ENCODE peak calls at places on chromosomes 6 and 20, in seven cellular contexts. One of them, this sample, is unnamed. For H3K4me1, the result is how much of the 10 kb centered on the place peaks cover.

GRCh38 chr6:45728674-45729073 is 287.0 kb downstream of the CLIC5 start:
- DNase-seq in astrocyte: peak
- DNase-seq in GM23338: no peak
- DNase-seq in body of pancreas: no peak
- DNase-seq in OCI-LY7: no peak
- DNase-seq in endodermal cell: no peak
- DNase-seq in H9: no peak
- DNase-seq in this sample: no peak

GRCh38 chr6:3561745-3562144 is 104.9 kb upstream of the SLC22A23 start:
- DNase-seq in astrocyte: no peak
- DNase-seq in GM23338: peak
- DNase-seq in endodermal cell: peak
- DNase-seq in body of pancreas: no peak
- DNase-seq in OCI-LY7: peak
- DNase-seq in H9: no peak
- DNase-seq in this sample: no peak

GRCh38 chr6:156808287-156808686 is 31.1 kb downstream of the ARID1B start:
- DNase-seq in endodermal cell: peak
- DNase-seq in OCI-LY7: peak
- DNase-seq in astrocyte: peak
- DNase-seq in H9: no peak
- DNase-seq in GM23338: peak
- DNase-seq in body of pancreas: peak
- DNase-seq in this sample: no peak

GRCh38 chr6:91242614-91242949 is 655.7 kb upstream of the MAP3K7 start:
- DNase-seq in H9: no peak
- DNase-seq in astrocyte: no peak
- DNase-seq in OCI-LY7: no peak
- DNase-seq in body of pancreas: no peak
- DNase-seq in GM23338: no peak
- DNase-seq in endodermal cell: no peak
- DNase-seq in this sample: no peak

GRCh38 chr20:62198931-62199330 is 16.1 kb downstream of the MTG2 start:
- DNase-seq in body of pancreas: no peak
- DNase-seq in OCI-LY7: no peak
- DNase-seq in GM23338: no peak
- DNase-seq in astrocyte: no peak
- DNase-seq in endodermal cell: no peak
- DNase-seq in H9: no peak
- DNase-seq in this sample: no peak

GRCh38 chr6:5204340-5204739 is 56.4 kb downstream of the LYRM4 start:
- DNase-seq in OCI-LY7: no peak
- DNase-seq in H9: no peak
- DNase-seq in astrocyte: no peak
- DNase-seq in GM23338: no peak
- DNase-seq in body of pancreas: no peak
- DNase-seq in endodermal cell: no peak
- DNase-seq in this sample: no peak

GRCh38 chr20:6008254-6008653 is 45.6 kb downstream of the LRRN4 start:
- DNase-seq in body of pancreas: peak
- DNase-seq in astrocyte: peak
- DNase-seq in endodermal cell: no peak
- DNase-seq in H9: no peak
- DNase-seq in OCI-LY7: no peak
- DNase-seq in GM23338: no peak
- DNase-seq in this sample: peak

GRCh38 chr20:56316051-56316450 is 42.7 kb upstream of the FAM210B start:
- DNase-seq in OCI-LY7: no peak
- DNase-seq in GM23338: no peak
- DNase-seq in endodermal cell: peak
- DNase-seq in H9: no peak
- DNase-seq in body of pancreas: no peak
- DNase-seq in astrocyte: no peak
- DNase-seq in this sample: no peak

GRCh38 chr6:151962246-151962846 is 154.9 kb downstream of the ESR1 start:
- DNase-seq in body of pancreas: no peak
- DNase-seq in H9: no peak
- DNase-seq in astrocyte: peak
- DNase-seq in endodermal cell: no peak
- DNase-seq in OCI-LY7: no peak
- DNase-seq in GM23338: no peak
- DNase-seq in this sample: no peak

GRCh38 chr6:52157301-52157930 is 28.8 kb upstream of the IL17A start:
- DNase-seq in GM23338: no peak
- DNase-seq in endodermal cell: no peak
- DNase-seq in H9: no peak
- DNase-seq in astrocyte: no peak
- DNase-seq in OCI-LY7: no peak
- DNase-seq in body of pancreas: no peak
- DNase-seq in this sample: no peak

GRCh38 chr20:51085761-51086160 is 62.9 kb upstream of the KCNG1 start:
- DNase-seq in OCI-LY7: no peak
- DNase-seq in astrocyte: no peak
- DNase-seq in endodermal cell: peak
- DNase-seq in body of pancreas: no peak
- DNase-seq in H9: no peak
- DNase-seq in GM23338: no peak
- DNase-seq in this sample: no peak

GRCh38 chr6:163710552-163710951 is 296.0 kb downstream of the QKI start:
- DNase-seq in astrocyte: no peak
- DNase-seq in H9: no peak
- DNase-seq in GM23338: no peak
- DNase-seq in body of pancreas: no peak
- DNase-seq in endodermal cell: no peak
- DNase-seq in OCI-LY7: no peak
- DNase-seq in this sample: no peak

GRCh38 chr6:108497883-108498282 is 62.8 kb upstream of the FOXO3 start:
- DNase-seq in endodermal cell: peak
- DNase-seq in body of pancreas: peak
- DNase-seq in OCI-LY7: peak
- DNase-seq in astrocyte: no peak
- DNase-seq in H9: peak
- DNase-seq in GM23338: peak
- DNase-seq in this sample: no peak

GRCh38 chr20:14700641-14700965 is 363.2 kb upstream of the FLRT3 start:
- DNase-seq in astrocyte: peak
- DNase-seq in body of pancreas: no peak
- DNase-seq in H9: no peak
- DNase-seq in endodermal cell: no peak
- DNase-seq in GM23338: no peak
- DNase-seq in OCI-LY7: no peak
- DNase-seq in this sample: no peak

GRCh38 chr20:25584905-25585704 is at the start of gene NINL:
- DNase-seq in endodermal cell: peak
- DNase-seq in GM23338: peak
- DNase-seq in astrocyte: peak
- DNase-seq in body of pancreas: peak
- DNase-seq in H9: peak
- DNase-seq in OCI-LY7: no peak
- DNase-seq in this sample: peak

GRCh38 chr6:111759836-111760785 is 113.1 kb downstream of the FYN start:
- DNase-seq in body of pancreas: no peak
- DNase-seq in H9: no peak
- DNase-seq in astrocyte: peak
- DNase-seq in OCI-LY7: peak
- DNase-seq in GM23338: peak
- DNase-seq in endodermal cell: no peak
- DNase-seq in this sample: no peak

GRCh38 chr6:111759413-111759835 is 113.8 kb downstream of the FYN start:
- DNase-seq in astrocyte: no peak
- DNase-seq in OCI-LY7: no peak
- DNase-seq in body of pancreas: no peak
- DNase-seq in GM23338: no peak
- DNase-seq in H9: no peak
- DNase-seq in endodermal cell: no peak
- DNase-seq in this sample: no peak

GRCh38 chr6:111761783-111762312 is 111.4 kb downstream of the FYN start:
- DNase-seq in endodermal cell: no peak
- DNase-seq in body of pancreas: no peak
- DNase-seq in GM23338: no peak
- DNase-seq in H9: no peak
- DNase-seq in OCI-LY7: peak
- DNase-seq in astrocyte: no peak
- DNase-seq in this sample: no peak

GRCh38 chr6:111757342-111757741 is 115.9 kb downstream of the FYN start:
- DNase-seq in astrocyte: peak
- DNase-seq in OCI-LY7: no peak
- DNase-seq in endodermal cell: peak
- DNase-seq in GM23338: peak
- DNase-seq in H9: no peak
- DNase-seq in body of pancreas: no peak
- DNase-seq in this sample: no peak

DNA sequence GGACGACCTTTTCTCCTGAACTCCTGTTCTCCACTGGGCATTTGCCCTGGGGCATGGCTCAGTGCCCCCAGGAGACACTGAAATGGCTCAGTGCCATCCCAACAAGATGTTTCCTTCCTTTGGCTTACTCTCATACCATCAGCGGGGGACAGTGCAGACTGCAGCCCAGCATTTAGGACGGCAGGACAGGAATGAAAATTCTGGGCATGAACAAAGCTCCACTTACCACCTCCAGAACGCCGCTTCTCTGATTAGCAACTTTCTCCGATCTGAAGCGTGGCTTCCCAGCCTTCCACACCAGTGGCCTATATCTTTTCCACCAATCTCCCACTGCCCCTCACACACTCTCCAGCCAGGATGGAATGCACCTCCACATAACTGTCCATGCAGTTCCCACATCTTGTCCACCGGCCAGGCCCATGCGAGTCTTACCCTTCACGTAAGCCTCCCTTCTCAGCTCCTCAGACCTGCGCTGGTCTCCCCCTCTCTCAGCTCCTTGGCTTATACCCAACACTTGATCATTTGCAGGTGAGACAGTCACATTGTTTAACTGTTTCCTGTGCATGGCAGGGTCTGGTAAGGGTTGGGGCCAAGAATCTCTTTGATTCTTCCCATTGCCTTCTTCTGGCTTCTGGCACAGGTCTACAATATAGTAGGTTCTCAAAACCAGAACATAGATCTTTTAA is 114.5 kb downstream of the FYN start:
- DNase-seq in OCI-LY7: no peak
- DNase-seq in endodermal cell: no peak
- DNase-seq in body of pancreas: no peak
- DNase-seq in GM23338: no peak
- DNase-seq in H9: no peak
- DNase-seq in astrocyte: no peak
- DNase-seq in this sample: no peak
- H3K4me1 ChIP-seq in OCI-LY7: half or more
- H3K4me1 ChIP-seq in endodermal cell: under half
- H3K4me1 ChIP-seq in body of pancreas: under half
- H3K4me1 ChIP-seq in GM23338: under half
- H3K4me1 ChIP-seq in H9: under half
- H3K4me1 ChIP-seq in astrocyte: under half
- H3K4me1 ChIP-seq in this sample: under half

GRCh38 chr6:15451738-15452137 is 205.9 kb downstream of the JARID2 start:
- DNase-seq in body of pancreas: no peak
- DNase-seq in endodermal cell: no peak
- DNase-seq in OCI-LY7: no peak
- DNase-seq in GM23338: no peak
- DNase-seq in astrocyte: no peak
- DNase-seq in H9: no peak
- DNase-seq in this sample: no peak

GRCh38 chr6:15456422-15456821 is 206.4 kb downstream of the DTNBP1 start:
- DNase-seq in H9: no peak
- DNase-seq in body of pancreas: no peak
- DNase-seq in endodermal cell: no peak
- DNase-seq in astrocyte: no peak
- DNase-seq in GM23338: no peak
- DNase-seq in OCI-LY7: no peak
- DNase-seq in this sample: no peak

GRCh38 chr6:15452182-15452941 is 206.5 kb downstream of the JARID2 start:
- DNase-seq in H9: no peak
- DNase-seq in astrocyte: no peak
- DNase-seq in GM23338: no peak
- DNase-seq in body of pancreas: no peak
- DNase-seq in endodermal cell: no peak
- DNase-seq in OCI-LY7: peak
- DNase-seq in this sample: no peak

GRCh38 chr6:15453622-15454021 is 207.8 kb downstream of the JARID2 start:
- DNase-seq in body of pancreas: no peak
- DNase-seq in H9: no peak
- DNase-seq in astrocyte: no peak
- DNase-seq in endodermal cell: peak
- DNase-seq in GM23338: no peak
- DNase-seq in OCI-LY7: no peak
- DNase-seq in this sample: no peak

DNA sequence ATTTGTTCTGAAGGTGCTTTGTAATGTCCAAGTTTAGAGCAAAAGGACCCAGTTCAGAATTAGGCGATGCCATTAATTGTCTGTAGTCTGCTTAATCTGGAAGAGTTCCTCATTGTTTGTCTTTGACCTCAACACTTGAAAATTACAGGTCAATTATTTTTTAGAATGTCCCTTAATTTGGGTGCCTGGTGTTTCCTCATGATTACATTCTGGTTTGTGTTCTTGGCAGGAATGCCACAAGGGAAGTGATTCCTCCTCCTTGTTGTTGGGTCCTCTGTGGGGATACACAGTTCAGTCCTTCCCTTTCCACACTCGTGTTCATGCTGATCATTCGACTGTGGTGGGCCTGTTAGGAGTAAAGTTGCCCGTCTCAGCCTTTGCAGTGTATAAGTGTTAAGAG is 207.3 kb downstream of the JARID2 start:
- DNase-seq in body of pancreas: no peak
- DNase-seq in OCI-LY7: no peak
- DNase-seq in astrocyte: no peak
- DNase-seq in endodermal cell: peak
- DNase-seq in H9: no peak
- DNase-seq in GM23338: no peak
- DNase-seq in this sample: no peak
- H3K27ac ChIP-seq in body of pancreas: no peak
- H3K27ac ChIP-seq in OCI-LY7: no peak
- H3K27ac ChIP-seq in astrocyte: no peak
- H3K27ac ChIP-seq in endodermal cell: no peak
- H3K27ac ChIP-seq in H9: no peak
- H3K27ac ChIP-seq in GM23338: no peak
- H3K27ac ChIP-seq in this sample: peak

GRCh38 chr20:22232923-22233322 is 351.4 kb downstream of the FOXA2 start:
- DNase-seq in H9: no peak
- DNase-seq in astrocyte: no peak
- DNase-seq in GM23338: no peak
- DNase-seq in endodermal cell: no peak
- DNase-seq in OCI-LY7: peak
- DNase-seq in body of pancreas: no peak
- DNase-seq in this sample: no peak
- TF ChIP-seq CTCF in H9: no peak
- TF ChIP-seq CTCF in astrocyte: no peak
- TF ChIP-seq CTCF in GM23338: no peak
- TF ChIP-seq CTCF in endodermal cell: no peak
- TF ChIP-seq CTCF in OCI-LY7: no peak
- TF ChIP-seq CTCF in body of pancreas: no peak
- TF ChIP-seq CTCF in this sample: no peak

DNA sequence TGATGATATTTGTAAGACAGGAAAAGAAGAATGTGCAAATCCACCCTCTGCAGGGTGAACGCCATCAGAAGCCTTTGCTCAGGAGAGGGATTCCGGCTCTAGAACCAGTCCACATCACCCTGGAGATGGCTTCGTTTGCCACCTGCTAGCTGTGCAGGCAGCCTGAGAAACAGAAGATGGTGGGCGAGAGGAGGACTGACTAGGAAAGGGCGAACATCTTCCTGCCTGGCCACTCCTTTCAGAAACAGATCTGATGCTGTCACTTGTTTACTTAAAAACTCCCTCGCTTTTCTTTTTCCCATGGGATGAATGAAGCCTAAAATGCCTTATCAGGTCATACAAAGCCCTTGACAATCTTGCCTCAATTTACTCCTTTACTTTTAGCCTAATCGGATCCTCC is 1.2 kb downstream of the PTPRA start:
- DNase-seq in H9: no peak
- DNase-seq in OCI-LY7: peak
- DNase-seq in astrocyte: no peak
- DNase-seq in GM23338: peak
- DNase-seq in endodermal cell: no peak
- DNase-seq in body of pancreas: no peak
- DNase-seq in this sample: no peak
- H3K4me1 ChIP-seq in H9: under half
- H3K4me1 ChIP-seq in OCI-LY7: under half
- H3K4me1 ChIP-seq in astrocyte: under half
- H3K4me1 ChIP-seq in GM23338: under half
- H3K4me1 ChIP-seq in endodermal cell: under half
- H3K4me1 ChIP-seq in body of pancreas: under half
- H3K4me1 ChIP-seq in this sample: under half

This sample was measured in lung.